ENCODE peak calls at places on chromosome 14, in ten cellular contexts. V is K562; K is CD8-positive, alpha-beta T cell; M is MCF 10A; O is mesothelial cell of epicardium; T is nephron progenitor cell; R is GM10248; Z is endothelial cell; H is activated B cell treated with CpG ODN at 0.5 μM for 24 hours; E is GM12865. Q is an unnamed sample.

GRCh38 chr14:104872469-104873341 is 7.6 kb downstream of the CEP170B start:
- DNase-seq in R (no peak), M (no peak), O (no peak), V (no peak), E (no peak), T (peak; percentile 64), Z (peak; percentile 6), K (no peak), H (no peak), Q (no peak)

GRCh38 chr14:78240567-78240966 is 70.4 kb downstream of the NRXN3 start:
- DNase-seq in M (no peak), T (no peak), E (no peak), R (no peak), H (no peak), K (no peak), O (no peak), V (no peak), Z (no peak), Q (no peak)

GRCh38 chr14:74733241-74733640 is 20.3 kb downstream of the FCF1 start:
- DNase-seq in R (no peak), Z (no peak), V (no peak), T (no peak), E (no peak), K (no peak), H (no peak), M (no peak), O (no peak), Q (no peak)

GRCh38 chr14:90784621-90785270 is 31.5 kb downstream of the TTC7B start:
- DNase-seq in E (no peak), T (no peak), O (no peak), K (no peak), V (no peak), H (no peak), M (no peak), Z (no peak), R (no peak), Q (peak; percentile 33)

GRCh38 chr14:102917469-102918211 is 4.8 kb upstream of the AMN start:
- DNase-seq in T (peak; percentile 72), O (peak; percentile 69), M (peak; percentile 42), V (peak; percentile 56), R (peak; percentile 84), E (peak; percentile 71), H (peak; percentile 64), K (peak; percentile 46), Z (peak; percentile 78), Q (no peak)

GRCh38 chr14:64835431-64835830 is 44.3 kb downstream of the SPTB start:
- DNase-seq in R (no peak), E (no peak), V (no peak), M (no peak), T (no peak), K (no peak), H (no peak), Z (no peak), O (no peak), Q (no peak)

GRCh38 chr14:94555991-94556390 is 5.3 kb upstream of the SERPINA4 start:
- DNase-seq in H (no peak), K (no peak), E (no peak), R (no peak), T (no peak), Z (no peak), V (no peak), M (no peak), O (no peak), Q (no peak)

GRCh38 chr14:103845327-103845726 is 2.0 kb downstream of the PPP1R13B start:
- DNase-seq in K (no peak), M (no peak), H (no peak), V (no peak), E (no peak), T (no peak), O (no peak), Z (no peak), R (no peak), Q (no peak)

GRCh38 chr14:99747582-99748330 is 45.5 kb upstream of the EML1 start:
- DNase-seq in M (no peak), R (no peak), K (no peak), Z (no peak), V (no peak), T (no peak), O (no peak), E (no peak), H (no peak), Q (peak; percentile 82)

GRCh38 chr14:99749763-99750715 is 43.2 kb upstream of the EML1 start:
- DNase-seq in M (no peak), V (no peak), R (no peak), O (no peak), K (no peak), H (no peak), T (no peak), E (no peak), Z (no peak), Q (no peak)

GRCh38 chr14:99748529-99748928 is 44.7 kb upstream of the EML1 start:
- DNase-seq in H (no peak), V (no peak), Z (no peak), E (no peak), O (no peak), T (no peak), K (no peak), R (no peak), M (no peak), Q (no peak)

GRCh38 chr14:99750746-99751450 is 42.3 kb upstream of the EML1 start:
- DNase-seq in K (no peak), M (no peak), E (no peak), O (no peak), Z (no peak), V (no peak), H (no peak), T (no peak), R (no peak), Q (no peak)

DNA sequence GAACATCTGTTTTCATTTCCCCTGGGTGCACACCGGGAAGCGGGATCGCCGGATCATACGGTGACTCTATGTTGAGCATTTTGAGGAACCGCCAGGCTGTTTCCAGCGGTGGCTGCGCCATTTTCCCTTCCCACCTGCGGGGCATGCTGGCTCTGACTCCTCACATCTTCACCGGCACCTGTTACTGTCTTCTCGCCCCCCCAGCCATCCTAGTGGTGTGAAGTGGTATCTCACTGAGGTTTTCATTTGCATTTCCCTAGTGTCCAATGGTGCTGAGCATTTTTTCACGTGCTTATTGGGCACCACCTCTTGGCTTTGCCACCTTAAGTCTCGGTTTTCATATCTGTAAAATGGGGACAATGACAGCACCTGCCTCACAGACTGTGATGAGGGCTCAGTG is 44.1 kb upstream of the EML1 start:
- DNase-seq in O (no peak), T (no peak), Z (no peak), K (no peak), R (no peak), V (peak; percentile 39), H (no peak), M (no peak), E (no peak), Q (no peak)
- TF ChIP-seq CTCF in O (peak; percentile 32), T (no peak), Z (peak; percentile 32), K (no peak), R (no peak), V (peak; percentile 28), H (no peak), M (peak; percentile 21), E (no peak), Q (peak; percentile 38)

GRCh38 chr14:24310666-24311604 is at the start of gene LTB4R:
- DNase-seq in O (no peak), K (peak; percentile 41), H (peak; percentile 73), M (peak; percentile 72), T (no peak), Z (peak; percentile 78), E (peak; percentile 87), V (no peak), R (peak; percentile 65), Q (no peak)
- TF ChIP-seq CTCF in O (no peak), K (no peak), H (no peak), M (peak; percentile 19), T (no peak), Z (peak; percentile 39), E (peak; percentile 41), V (no peak), R (peak; percentile 58), Q (no peak)

GRCh38 chr14:82447586-82447985 is 913.9 kb upstream of the SEL1L start:
- DNase-seq in E (no peak), M (peak; percentile 3), R (no peak), T (peak; percentile 3), O (no peak), Z (no peak), V (no peak), K (no peak), H (no peak), Q (no peak)
- TF ChIP-seq CTCF in E (no peak), M (no peak), R (no peak), T (no peak), O (no peak), Z (no peak), V (no peak), K (no peak), H (no peak), Q (no peak)

GRCh38 chr14:35046048-35046750 is at the start of gene FAM177A1:
- DNase-seq in M (peak; percentile 97), V (peak; percentile 92), T (peak; percentile 97), R (peak; percentile 99), Z (peak; percentile 89), K (peak; percentile 99), O (peak; percentile 92), H (peak; percentile 93), E (peak; percentile 99), Q (peak; percentile 98)

GRCh38 chr14:35047961-35048513 is 2.0 kb downstream of the FAM177A1 start:
- DNase-seq in E (no peak), R (no peak), T (no peak), K (no peak), Z (no peak), H (no peak), O (no peak), M (no peak), V (no peak), Q (no peak)

GRCh38 chr14:35044939-35045797 is 904 bp upstream of the FAM177A1 start:
- DNase-seq in K (no peak), R (no peak), E (no peak), T (no peak), V (no peak), H (no peak), Z (no peak), M (no peak), O (no peak), Q (no peak)

GRCh38 chr14:35045798-35046047 is 349 bp upstream of the FAM177A1 start:
- DNase-seq in M (no peak), Z (no peak), T (no peak), K (no peak), R (peak; percentile 22), H (no peak), V (no peak), O (no peak), E (no peak), Q (no peak)

DNA sequence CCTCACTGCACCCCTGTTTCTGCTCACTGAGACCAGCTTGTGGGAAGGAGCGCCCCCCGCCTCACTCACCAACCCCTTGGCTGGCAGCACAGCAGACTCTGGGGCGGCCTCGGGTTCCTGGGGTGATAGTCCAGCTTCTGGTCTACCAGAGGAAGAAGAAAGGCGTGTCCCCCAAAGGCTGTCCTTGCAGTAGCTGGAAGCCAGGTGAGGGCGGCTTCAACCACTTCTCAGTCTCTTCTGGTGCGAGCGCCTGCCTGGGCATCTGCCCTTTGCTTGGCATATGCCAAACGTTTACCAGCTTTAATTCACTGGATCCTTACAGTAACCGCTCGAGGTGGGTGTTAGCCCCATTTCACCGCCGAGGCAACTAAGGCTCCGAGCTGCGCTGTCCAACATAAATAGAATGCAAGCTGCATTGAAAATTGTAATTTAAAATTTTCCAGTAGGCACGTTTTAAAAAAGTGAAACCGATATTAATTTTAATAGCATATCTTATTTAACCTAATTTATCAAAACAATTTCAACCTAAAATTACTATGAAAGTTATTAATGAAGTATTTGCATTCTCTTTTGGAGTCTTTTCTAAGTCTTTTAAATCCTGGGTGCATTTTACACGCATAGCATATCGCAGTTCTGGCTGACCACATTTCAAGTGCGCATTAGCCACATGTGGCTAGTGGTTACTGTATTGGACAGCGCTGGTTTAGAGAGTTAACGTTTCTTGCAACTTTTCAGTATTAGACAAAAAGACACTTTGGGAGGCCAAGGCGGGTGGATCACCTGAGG is 872 bp downstream of the FAM177A1 start:
- DNase-seq in O (no peak), E (peak; percentile 68), R (peak; percentile 52), Z (no peak), M (peak; percentile 67), V (no peak), H (no peak), K (no peak), T (no peak), Q (no peak)
- TF ChIP-seq CTCF in O (no peak), E (no peak), R (no peak), Z (no peak), M (no peak), V (no peak), H (no peak), K (no peak), T (no peak), Q (no peak)